ENCODE peak calls at places on chromosomes 3 and 15, in six cellular contexts. C is Peyer's patch, F is upper lobe of left lung, B is heart left ventricle, J is breast epithelium, L is body of pancreas. K is an unnamed sample.
A peak's percentile ranks its signal among the peaks of the same experiment; 100 is the strongest.

GRCh38 chr3:124859025-124859424 is 28.1 kb downstream of the ITGB5 start:
- DNase-seq in C (no peak), F (no peak), B (peak; percentile 38), J (no peak), L (peak; percentile 31), K (no peak)

GRCh38 chr3:60322334-60322856 is 928.9 kb downstream of the FHIT start:
- DNase-seq in C (no peak), F (no peak), B (no peak), J (no peak), L (no peak), K (no peak)

GRCh38 chr15:88835119-88835518 is 31.9 kb downstream of the ACAN start:
- DNase-seq in C (no peak), F (no peak), B (no peak), J (no peak), L (no peak), K (no peak)

GRCh38 chr3:100546020-100546744 is 53.8 kb downstream of the TMEM45A start:
- DNase-seq in C (no peak), F (no peak), B (no peak), J (no peak), L (no peak), K (no peak)

GRCh38 chr15:57521503-57521902 is 70.2 kb upstream of the MYZAP start:
- DNase-seq in C (no peak), F (no peak), B (no peak), J (no peak), L (no peak), K (no peak)

GRCh38 chr3:117219296-117219695 is 509.7 kb downstream of the TUSC7 start:
- DNase-seq in C (no peak), F (no peak), B (no peak), J (no peak), L (no peak), K (no peak)

GRCh38 chr15:42367041-42367440 is 7.7 kb downstream of the CAPN3 start:
- DNase-seq in C (no peak), F (peak; percentile 79), B (no peak), J (no peak), L (peak; percentile 13), K (no peak)

GRCh38 chr3:124766113-124767095 is 36.2 kb downstream of the UMPS start:
- DNase-seq in C (peak; percentile 30), F (no peak), B (no peak), J (no peak), L (no peak), K (no peak)

GRCh38 chr15:80929689-80930088 is 59.9 kb downstream of the MESD start:
- DNase-seq in C (no peak), F (no peak), B (no peak), J (no peak), L (no peak), K (no peak)

GRCh38 chr3:165619077-165619476 is 218.1 kb downstream of the BCHE start:
- DNase-seq in C (no peak), F (no peak), B (no peak), J (no peak), L (no peak), K (no peak)

GRCh38 chr3:9100132-9100894 is 137.0 kb upstream of the RAD18 start:
- DNase-seq in C (no peak), F (no peak), B (no peak), J (no peak), L (no peak), K (peak; percentile 20)

GRCh38 chr3:23017800-23018199 is 185.3 kb upstream of the UBE2E2 start:
- DNase-seq in C (no peak), F (no peak), B (no peak), J (no peak), L (no peak), K (no peak)

GRCh38 chr3:11719406-11720219 is 75.9 kb upstream of the VGLL4 start:
- DNase-seq in C (peak; percentile 96), F (peak; percentile 93), B (peak; percentile 78), J (peak; percentile 93), L (peak; percentile 95), K (peak; percentile 77)

GRCh38 chr15:74789171-74789627 is 7.3 kb downstream of the CSK start:
- DNase-seq in C (peak; percentile 89), F (peak; percentile 52), B (no peak), J (no peak), L (no peak), K (no peak)

GRCh38 chr3:42529463-42529862 is 27.0 kb downstream of the VIPR1 start:
- DNase-seq in C (no peak), F (peak; percentile 49), B (no peak), J (no peak), L (peak; percentile 20), K (no peak)

GRCh38 chr15:84570164-84570692 is 30.6 kb upstream of the ZSCAN2 start:
- DNase-seq in C (peak; percentile 83), F (peak; percentile 70), B (peak; percentile 67), J (no peak), L (peak; percentile 57), K (peak; percentile 57)

GRCh38 chr3:51977449-51978142 is 2.7 kb downstream of the ABHD14A start:
- DNase-seq in C (no peak), F (no peak), B (no peak), J (peak; percentile 48), L (no peak), K (no peak)

GRCh38 chr15:70763120-70763949 is at the start of gene UACA:
- DNase-seq in C (peak; percentile 97), F (peak; percentile 90), B (peak; percentile 97), J (peak; percentile 97), L (peak; percentile 97), K (peak; percentile 99)
- H3K4me3 ChIP-seq in C (peak within 1 kb of the TSS; percentile 63), F (peak within 1 kb of the TSS; percentile 78), B (peak within 1 kb of the TSS; percentile 91), J (peak within 1 kb of the TSS; percentile 96), L (peak within 1 kb of the TSS; percentile 77), K (peak within 1 kb of the TSS; percentile 80)

GRCh38 chr15:101447168-101447533 is 42.4 kb downstream of the PCSK6 start:
- DNase-seq in C (no peak), F (no peak), B (no peak), J (no peak), L (no peak), K (peak; percentile 58)
- TF ChIP-seq POLR2A in C (no peak), F (no peak), B (no peak), J (no peak), L (no peak), K (no peak)

GRCh38 chr3:31692714-31693113 is 160.0 kb downstream of the STT3B start:
- DNase-seq in C (no peak), F (no peak), B (no peak), J (no peak), L (no peak), K (no peak)
- TF ChIP-seq CTCF in C (no peak), F (no peak), B (peak; percentile 9), J (no peak), L (no peak), K (no peak)

DNA sequence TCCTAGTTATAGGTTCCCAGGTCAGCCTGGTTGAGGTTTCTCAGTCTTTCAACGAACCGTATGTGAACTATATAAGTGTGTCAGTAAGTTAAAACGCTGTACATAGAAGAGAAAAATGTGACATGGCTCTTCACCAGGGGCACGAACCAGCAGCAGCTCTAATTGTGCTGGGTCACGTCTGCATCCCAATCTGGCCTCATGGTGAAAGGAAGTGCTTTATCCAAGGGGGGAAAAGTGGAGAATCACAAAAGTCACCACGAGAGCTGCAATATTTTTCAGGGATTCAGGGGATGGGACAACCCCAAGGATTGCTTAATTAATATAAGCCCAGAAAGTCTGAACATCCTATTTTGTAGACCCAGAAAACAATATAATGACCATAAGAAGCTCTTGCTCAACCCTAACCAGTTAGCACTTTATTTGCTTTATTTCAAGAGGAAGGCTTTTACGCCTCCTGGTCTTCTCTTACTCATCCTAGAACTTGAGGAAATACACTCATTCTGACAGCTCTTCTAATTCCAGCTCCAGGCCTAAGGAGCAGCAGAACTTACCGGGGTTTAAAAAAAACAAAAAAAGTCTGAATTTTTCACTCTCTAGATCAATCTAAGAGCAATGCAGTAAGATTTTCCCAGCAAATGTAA is 16.5 kb downstream of the ANXA2 start:
- DNase-seq in C (no peak), F (no peak), B (no peak), J (no peak), L (no peak), K (no peak)
- H3K4me3 ChIP-seq in C (no peak overlapping the region), F (no peak overlapping the region), B (no peak overlapping the region), J (no peak overlapping the region), L (no peak overlapping the region), K (no peak overlapping the region)

GRCh38 chr15:65184944-65185717 is at the start of gene CLPX:
- DNase-seq in C (peak; percentile 96), F (peak; percentile 95), B (peak; percentile 92), J (peak; percentile 91), L (peak; percentile 98), K (peak; percentile 91)
- TF ChIP-seq POLR2A in C (peak; percentile 38), F (no peak), B (peak; percentile 52), J (peak; percentile 44), L (peak; percentile 81), K (no peak)

GRCh38 chr15:85865070-85865684 is 70.5 kb upstream of the KLHL25 start:
- DNase-seq in C (no peak), F (peak; percentile 26), B (no peak), J (no peak), L (peak; percentile 8), K (no peak)
- TF ChIP-seq CTCF in C (peak; percentile 45), F (peak; percentile 35), B (peak; percentile 63), J (peak; percentile 38), L (peak; percentile 50), K (no peak)